ENCODE peak calls at places on chromosomes 12 and 14, in five cellular contexts. M is WERI-Rb-1, G is tibial nerve, H is cardiac fibroblast, Y is cardiac muscle cell. T is an unnamed sample.

GRCh38 chr12:80400591-80400991 is 43.4 kb upstream of the PTPRQ start:
- DNase-seq in M (no peak), G (no peak), H (peak), Y (no peak), T (no peak)

GRCh38 chr14:92615451-92615850 is 101.9 kb downstream of the RIN3 start:
- DNase-seq in M (no peak), G (no peak), H (no peak), Y (no peak), T (no peak)

GRCh38 chr12:62834406-62834805 is 100.5 kb downstream of the PPM1H start:
- DNase-seq in M (peak), G (no peak), H (no peak), Y (no peak), T (no peak)

GRCh38 chr12:15770021-15770420 is 19.2 kb downstream of the EPS8 start:
- DNase-seq in M (no peak), G (no peak), H (no peak), Y (no peak), T (no peak)

GRCh38 chr12:131223791-131224567 is 270.3 kb downstream of the ADGRD1 start:
- DNase-seq in M (no peak), G (no peak), H (no peak), Y (no peak), T (no peak)

GRCh38 chr12:113333877-113334785 is 778 bp downstream of the SLC8B1 start:
- DNase-seq in M (no peak), G (peak), H (no peak), Y (no peak), T (no peak)

GRCh38 chr14:91403069-91403600 is 14.5 kb downstream of the CCDC88C start:
- DNase-seq in M (no peak), G (no peak), H (no peak), Y (no peak), T (no peak)

GRCh38 chr14:103611215-103611614 is 17.8 kb upstream of the KLC1 start:
- DNase-seq in M (no peak), G (no peak), H (no peak), Y (no peak), T (no peak)

GRCh38 chr14:61568572-61569011 is 126.7 kb upstream of the HIF1A start:
- DNase-seq in M (no peak), G (no peak), H (no peak), Y (peak), T (no peak)

GRCh38 chr12:132596016-132596415 is 14.4 kb downstream of the LRCOL1 start:
- DNase-seq in M (no peak), G (no peak), H (peak), Y (peak), T (no peak)

GRCh38 chr12:131928080-131928764 is 854 bp upstream of the PUS1 start:
- DNase-seq in M (peak), G (no peak), H (peak), Y (peak), T (no peak)

GRCh38 chr12:2649201-2650030 is 145.4 kb upstream of the FKBP4 start:
- DNase-seq in M (no peak), G (no peak), H (no peak), Y (no peak), T (no peak)

GRCh38 chr12:24379038-24379437 is 429.6 kb upstream of the SOX5 start:
- DNase-seq in M (no peak), G (no peak), H (no peak), Y (no peak), T (no peak)
- H3K4me3 ChIP-seq in M (no peak), G (no peak), H (no peak), Y (no peak), T (no peak)

DNA sequence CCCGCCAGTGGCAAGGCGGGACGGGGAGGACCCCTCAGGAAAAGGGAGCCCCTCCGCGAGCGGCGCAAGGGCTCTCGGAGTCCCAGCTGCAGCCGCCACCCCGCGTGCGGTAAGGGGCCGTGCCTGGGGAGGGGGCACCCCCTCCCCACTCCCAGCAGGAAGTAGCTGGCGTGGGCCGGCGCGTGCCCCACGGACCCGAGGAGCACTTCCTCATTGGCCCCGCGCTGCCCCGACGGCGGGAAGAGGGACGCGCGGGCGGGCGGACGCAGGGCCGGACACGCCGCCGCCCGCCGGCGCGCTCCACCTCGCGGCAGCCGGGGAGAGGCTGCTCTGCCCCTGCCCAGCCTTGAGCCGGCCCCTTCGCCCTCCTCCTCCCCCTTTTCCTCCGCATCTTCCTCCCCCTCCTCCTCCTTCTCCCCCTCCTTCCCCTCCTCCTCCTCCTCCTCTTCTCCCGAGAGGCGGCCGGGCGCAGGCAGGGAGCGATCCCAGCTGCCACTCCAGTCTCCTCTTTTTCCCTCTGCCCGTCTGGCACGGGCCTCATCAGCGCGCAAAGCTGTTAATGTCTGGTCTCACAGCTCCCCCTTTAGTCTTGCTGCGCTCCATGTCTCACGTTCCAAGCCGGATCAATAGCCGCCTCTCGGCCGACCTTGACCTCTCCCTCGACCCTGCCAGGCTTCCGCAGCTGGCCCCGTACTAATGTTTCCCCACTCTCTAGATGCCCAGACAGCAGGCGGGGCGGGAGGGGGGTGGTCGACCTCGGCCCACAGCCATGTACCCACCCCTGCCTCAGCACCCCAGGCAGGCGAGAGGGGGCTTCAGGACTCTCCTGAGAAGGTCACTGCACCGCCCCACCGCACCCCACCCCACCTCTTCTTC is 2.6 kb upstream of the BCL11B start:
- DNase-seq in M (peak), G (peak), H (peak), Y (peak), T (peak)
- TF ChIP-seq CTCF in M (peak), G (peak), H (no peak), Y (peak), T (peak)

GRCh38 chr12:49296034-49296835 is 1.3 kb downstream of the PRPH start:
- DNase-seq in M (peak), G (no peak), H (no peak), Y (peak), T (no peak)
- H3K4me3 ChIP-seq in M (peak), G (no peak), H (no peak), Y (no peak), T (no peak)

DNA sequence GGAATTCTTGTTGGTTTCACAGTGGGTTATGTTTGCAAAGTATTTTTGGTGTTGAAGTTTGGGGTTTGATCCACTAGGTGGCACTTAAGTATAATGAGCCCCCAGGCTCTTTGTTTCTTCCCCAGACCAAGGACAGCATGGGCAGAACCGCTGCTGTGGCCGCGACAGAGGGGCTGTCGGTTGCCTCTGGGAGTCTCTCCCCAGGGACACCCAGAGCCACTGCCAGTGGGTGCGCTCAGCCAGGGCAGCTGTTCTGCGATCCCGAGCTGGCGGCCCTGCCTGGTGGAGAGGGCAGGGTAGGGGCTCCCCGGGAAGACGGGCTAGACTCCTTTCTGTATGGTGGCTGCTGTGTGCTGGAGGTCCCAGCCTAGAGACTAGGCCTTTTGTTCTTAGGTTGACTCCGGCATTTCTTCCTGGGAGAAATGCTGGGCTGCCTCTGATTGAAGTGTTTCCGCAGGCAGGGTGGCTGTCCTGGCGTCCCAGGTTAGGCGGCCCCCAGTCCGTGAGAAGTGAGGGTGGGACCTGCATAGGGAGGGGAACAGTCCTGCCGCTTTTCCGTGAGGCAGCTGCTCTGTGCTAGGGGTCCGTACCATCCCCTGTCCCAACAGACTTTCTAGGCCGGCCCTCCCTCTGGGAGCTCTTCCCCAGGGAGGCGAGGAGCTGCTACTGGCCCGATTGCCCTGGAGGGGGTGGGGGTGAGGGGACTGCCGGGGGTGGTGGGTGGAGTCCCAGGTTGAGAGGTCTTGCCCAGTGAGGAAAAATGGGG is 253.1 kb upstream of the PELI2 start:
- DNase-seq in M (no peak), G (no peak), H (no peak), Y (no peak), T (no peak)
- TF ChIP-seq CTCF in M (peak), G (no peak), H (peak), Y (no peak), T (no peak)

DNA sequence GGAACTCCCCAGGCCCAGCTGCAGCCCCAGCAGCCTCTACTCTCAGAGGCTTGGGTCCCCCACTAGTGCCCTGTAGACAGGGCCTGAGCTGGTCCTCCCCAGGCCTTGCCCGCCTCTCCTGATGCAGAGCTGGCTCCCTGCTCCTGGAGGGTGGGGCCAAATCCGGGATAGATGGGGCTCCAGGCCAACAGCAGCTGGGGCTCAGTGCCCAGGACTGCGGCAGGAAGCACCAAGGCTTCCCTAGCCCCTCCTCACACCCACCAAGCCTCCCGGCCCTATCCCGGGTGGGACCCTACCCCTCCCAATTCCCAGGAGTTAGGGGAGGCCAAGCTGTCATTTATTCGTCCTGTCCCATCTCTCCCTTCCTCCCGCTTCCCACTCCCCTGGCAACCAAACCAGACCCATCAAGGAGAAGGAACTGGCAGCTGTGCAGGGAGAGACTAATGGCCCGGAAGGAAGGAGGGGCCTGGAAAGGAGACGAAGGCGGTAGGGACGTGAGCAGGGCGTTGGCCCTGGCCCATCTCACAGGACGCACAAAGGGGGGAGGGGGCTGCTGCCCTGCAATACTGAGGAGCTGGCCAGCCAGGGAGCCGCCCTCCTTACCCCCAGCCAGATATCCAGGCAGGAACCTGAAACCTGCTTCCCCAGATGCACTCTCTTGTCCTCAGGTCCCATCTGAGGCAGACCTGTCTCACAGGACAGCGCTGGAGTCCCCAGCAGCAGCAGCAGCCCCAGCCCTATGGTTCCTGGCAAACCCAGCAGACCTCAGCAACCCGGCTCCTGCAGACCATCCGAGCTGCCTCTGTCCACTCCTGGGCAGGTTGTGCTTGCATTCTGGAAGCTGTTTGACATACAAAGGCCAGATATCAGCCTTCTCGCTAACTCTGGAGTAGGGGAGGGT is 1.6 kb upstream of the PRPH start:
- DNase-seq in M (no peak), G (no peak), H (peak), Y (no peak), T (no peak)
- H3K4me3 ChIP-seq in M (no peak), G (no peak), H (no peak), Y (no peak), T (no peak)

GRCh38 chr12:27233814-27234213 is 10.3 kb upstream of the STK38L start:
- DNase-seq in M (no peak), G (no peak), H (no peak), Y (no peak), T (no peak)
- TF ChIP-seq CTCF in M (no peak), G (no peak), H (no peak), Y (peak), T (peak)

GRCh38 chr14:42322486-42323284 is 716.0 kb downstream of the LRFN5 start:
- DNase-seq in M (no peak), G (no peak), H (no peak), Y (no peak), T (no peak)
- H3K4me3 ChIP-seq in M (no peak), G (no peak), H (no peak), Y (no peak), T (no peak)

DNA sequence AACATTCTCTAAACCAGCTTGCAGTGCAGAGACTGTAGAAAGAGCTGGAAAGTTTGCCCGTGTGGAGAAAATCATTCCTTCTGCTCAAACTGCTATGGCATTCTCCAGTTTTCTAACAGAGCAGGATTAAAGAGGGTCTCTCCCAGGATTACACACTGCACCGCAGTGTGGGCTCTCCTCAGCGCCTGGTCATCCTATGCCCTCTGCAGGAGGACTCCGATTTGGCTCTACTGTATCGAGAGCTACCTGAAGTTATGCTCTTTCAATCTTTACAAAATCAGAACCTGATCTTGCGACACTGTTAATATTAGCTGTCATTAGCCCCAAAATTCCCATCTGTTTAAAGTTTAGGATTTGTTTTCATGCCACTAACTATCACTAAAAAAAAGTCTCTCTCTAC is 33.0 kb downstream of the BHLHE41 start:
- DNase-seq in M (peak), G (no peak), H (peak), Y (peak), T (no peak)
- TF ChIP-seq CTCF in M (peak), G (no peak), H (peak), Y (peak), T (peak)

T was measured in astrocyte of the cerebellum.